ENCODE peak calls at places on chromosomes 16 and 17, in nine cellular contexts. G is cardiac fibroblast, Q is colonic mucosa, L is prostate gland, Z is neural progenitor cell, X is PC-3, N is MM.1S, I is uterus, B is psoas muscle. S is an unnamed sample.

GRCh38 chr16:76639685-76640289 is 362.6 kb downstream of the CNTNAP4 start:
- DNase-seq in G (peak), Q (peak), L (no peak), Z (peak), X (peak), N (no peak), I (no peak), B (no peak), S (no peak)

GRCh38 chr16:84667600-84668309 is 19.4 kb downstream of the KLHL36 start:
- DNase-seq in G (no peak), Q (no peak), L (no peak), Z (no peak), X (no peak), N (no peak), I (no peak), B (no peak), S (no peak)

GRCh38 chr16:60945225-60945624 is 1091.0 kb downstream of the CDH8 start:
- DNase-seq in G (no peak), Q (no peak), L (no peak), Z (peak), X (peak), N (peak), I (no peak), B (no peak), S (no peak)

GRCh38 chr16:31352344-31353115 is 2.4 kb upstream of the ITGAX start:
- DNase-seq in G (no peak), Q (no peak), L (no peak), Z (no peak), X (no peak), N (no peak), I (no peak), B (no peak), S (peak)

GRCh38 chr16:28984619-28985135 is at the start of gene LAT:
- DNase-seq in G (no peak), Q (peak), L (no peak), Z (no peak), X (no peak), N (peak), I (no peak), B (peak), S (no peak)

GRCh38 chr16:84827131-84827574 is 7.4 kb downstream of the CRISPLD2 start:
- DNase-seq in G (peak), Q (no peak), L (no peak), Z (no peak), X (no peak), N (no peak), I (peak), B (no peak), S (no peak)

GRCh38 chr17:40038882-40039513 is 15.2 kb downstream of the MED24 start:
- DNase-seq in G (peak), Q (no peak), L (peak), Z (peak), X (peak), N (no peak), I (peak), B (peak), S (peak)

GRCh38 chr16:72856797-72857196 is 191.1 kb downstream of the ZFHX3 start:
- DNase-seq in G (peak), Q (no peak), L (no peak), Z (peak), X (peak), N (no peak), I (no peak), B (no peak), S (peak)

GRCh38 chr16:78740269-78740668 is 640.8 kb downstream of the WWOX start:
- DNase-seq in G (no peak), Q (no peak), L (no peak), Z (no peak), X (no peak), N (no peak), I (no peak), B (no peak), S (no peak)

GRCh38 chr16:83458612-83459011 is 349.2 kb upstream of the HSBP1 start:
- DNase-seq in G (peak), Q (no peak), L (no peak), Z (no peak), X (no peak), N (peak), I (no peak), B (no peak), S (peak)

GRCh38 chr16:50879873-50880695 is 138.2 kb downstream of the CYLD start:
- DNase-seq in G (no peak), Q (no peak), L (no peak), Z (peak), X (no peak), N (no peak), I (no peak), B (no peak), S (no peak)

GRCh38 chr17:77772461-77772897 is 186.0 kb upstream of the TNRC6C start:
- DNase-seq in G (peak), Q (peak), L (no peak), Z (peak), X (peak), N (peak), I (peak), B (peak), S (peak)

GRCh38 chr17:41666336-41666680 is 22.4 kb upstream of the EIF1 start:
- DNase-seq in G (peak), Q (peak), L (no peak), Z (peak), X (peak), N (peak), I (no peak), B (peak), S (peak)

GRCh38 chr16:70665113-70665694 is 18.8 kb downstream of the IL34 start:
- DNase-seq in G (no peak), Q (no peak), L (no peak), Z (no peak), X (no peak), N (no peak), I (peak), B (no peak), S (no peak)

GRCh38 chr16:55569025-55569424 is 2.5 kb downstream of the CAPNS2 start:
- DNase-seq in G (peak), Q (no peak), L (no peak), Z (no peak), X (no peak), N (no peak), I (no peak), B (no peak), S (no peak)

GRCh38 chr16:61042736-61043135 is 993.5 kb downstream of the CDH8 start:
- DNase-seq in G (peak), Q (no peak), L (no peak), Z (peak), X (no peak), N (peak), I (no peak), B (no peak), S (no peak)

GRCh38 chr17:46736100-46736499 is 82.4 kb downstream of the WNT3 start:
- DNase-seq in G (no peak), Q (no peak), L (no peak), Z (no peak), X (no peak), N (no peak), I (no peak), B (no peak), S (no peak)

GRCh38 chr16:65538945-65539344 is 417.1 kb upstream of the CDH11 start:
- DNase-seq in G (peak), Q (no peak), L (no peak), Z (no peak), X (peak), N (no peak), I (no peak), B (no peak), S (no peak)

GRCh38 chr16:13453325-13453724 is 466.6 kb upstream of the ERCC4 start:
- DNase-seq in G (no peak), Q (no peak), L (no peak), Z (no peak), X (no peak), N (no peak), I (no peak), B (no peak), S (no peak)

GRCh38 chr16:13448346-13448745 is 471.6 kb upstream of the ERCC4 start:
- DNase-seq in G (no peak), Q (no peak), L (no peak), Z (no peak), X (no peak), N (no peak), I (no peak), B (no peak), S (no peak)

GRCh38 chr16:13453938-13454553 is 465.9 kb upstream of the ERCC4 start:
- DNase-seq in G (peak), Q (peak), L (peak), Z (peak), X (peak), N (peak), I (no peak), B (no peak), S (peak)
- TF ChIP-seq CTCF in G (no peak), Q (peak), L (peak), Z (peak), X (peak), N (peak), I (no peak), B (peak), S (peak)

GRCh38 chr17:28689011-28689410 is 22.7 kb downstream of the PROCA1 start:
- DNase-seq in G (no peak), Q (no peak), L (no peak), Z (no peak), X (no peak), N (no peak), I (no peak), B (no peak), S (no peak)

GRCh38 chr17:28688481-28688880 is 23.2 kb downstream of the PROCA1 start:
- DNase-seq in G (no peak), Q (no peak), L (no peak), Z (no peak), X (no peak), N (no peak), I (no peak), B (no peak), S (no peak)

GRCh38 chr17:28685366-28685765 is 23.4 kb downstream of the SUPT6H start:
- DNase-seq in G (no peak), Q (no peak), L (no peak), Z (no peak), X (no peak), N (no peak), I (no peak), B (no peak), S (no peak)

GRCh38 chr17:28684963-28685362 is 23.0 kb downstream of the SUPT6H start:
- DNase-seq in G (peak), Q (peak), L (peak), Z (no peak), X (peak), N (no peak), I (no peak), B (no peak), S (no peak)

GRCh38 chr17:28686296-28686695 is 24.3 kb downstream of the SUPT6H start:
- DNase-seq in G (no peak), Q (no peak), L (no peak), Z (no peak), X (no peak), N (no peak), I (no peak), B (no peak), S (no peak)
- TF ChIP-seq CTCF in G (no peak), Q (no peak), L (no peak), Z (no peak), X (no peak), N (no peak), I (no peak), B (no peak), S (no peak)

DNA sequence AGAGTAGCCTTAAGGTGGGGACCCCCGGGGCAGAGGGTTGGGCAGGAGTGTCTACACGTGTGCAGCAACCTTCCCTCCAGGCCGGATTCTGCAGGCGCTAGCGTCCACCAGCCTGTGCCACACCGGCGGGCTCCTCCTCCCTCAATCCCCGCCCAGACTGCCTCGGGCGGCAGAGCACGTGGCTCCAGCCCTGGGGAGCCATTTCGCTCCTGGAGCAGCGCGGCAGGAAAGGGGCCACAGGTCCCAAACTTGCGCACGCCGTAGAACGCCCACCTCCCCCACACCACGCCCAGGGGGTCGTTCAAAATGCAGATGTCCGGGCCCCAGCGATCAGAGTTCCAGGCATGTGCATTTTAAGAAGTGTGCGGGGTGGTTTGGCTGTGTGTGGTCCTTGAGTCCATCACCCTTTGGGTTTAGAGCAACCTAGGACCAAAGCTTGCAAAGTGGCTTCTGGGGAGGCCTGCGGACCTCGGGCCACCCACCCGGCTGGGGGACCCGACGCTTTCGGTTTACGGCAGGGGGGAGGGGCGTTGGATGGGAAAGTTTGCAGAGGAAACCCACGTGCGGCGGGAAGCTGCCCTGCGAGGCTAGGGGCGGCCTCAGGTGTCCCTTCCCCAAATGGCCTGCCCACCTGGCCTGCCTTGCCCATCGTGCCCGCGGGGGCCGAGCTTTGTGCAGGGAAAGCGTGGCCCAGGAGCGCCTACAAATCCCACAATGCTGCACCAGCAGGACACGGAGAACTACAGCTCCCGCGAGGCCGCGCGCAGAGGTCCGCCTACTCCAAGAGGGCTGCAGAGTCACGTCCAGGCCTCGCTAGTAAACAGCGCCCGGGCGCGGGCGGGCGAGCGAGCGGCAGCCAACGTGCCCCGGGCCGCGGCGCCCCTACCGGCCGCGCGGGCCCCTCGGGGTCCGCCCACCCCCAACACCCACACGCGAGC is 1.4 kb downstream of the TFAP4 start:
- DNase-seq in G (peak), Q (peak), L (peak), Z (peak), X (peak), N (peak), I (peak), B (peak), S (peak)
- TF ChIP-seq CTCF in G (no peak), Q (no peak), L (peak), Z (peak), X (no peak), N (no peak), I (no peak), B (no peak), S (no peak)

GRCh38 chr16:533391-534088 is 6.0 kb downstream of the CAPN15 start:
- DNase-seq in G (no peak), Q (peak), L (no peak), Z (peak), X (no peak), N (no peak), I (no peak), B (no peak), S (no peak)
- TF ChIP-seq CTCF in G (no peak), Q (no peak), L (no peak), Z (no peak), X (no peak), N (no peak), I (no peak), B (no peak), S (no peak)

DNA sequence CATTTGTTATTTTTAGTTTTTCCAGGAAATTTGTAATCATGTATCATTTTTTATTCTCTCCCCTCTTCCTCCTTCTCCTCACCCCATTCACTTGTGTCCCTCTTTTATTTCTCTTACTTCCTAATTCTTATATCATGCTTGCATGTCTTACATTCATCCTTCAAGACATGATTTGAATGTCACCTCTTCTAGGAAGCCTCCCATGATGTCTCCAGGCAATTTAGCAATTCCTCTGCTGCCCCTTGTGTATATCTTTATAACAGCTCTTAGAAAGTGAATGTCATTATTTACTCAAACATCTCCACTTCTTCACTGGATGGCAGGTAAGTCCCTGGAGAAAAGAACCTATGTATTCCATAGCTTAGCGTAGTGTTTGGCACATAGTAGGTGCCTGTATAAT is 7.8 kb downstream of the HNF1B start:
- DNase-seq in G (peak), Q (no peak), L (no peak), Z (no peak), X (peak), N (no peak), I (no peak), B (no peak), S (no peak)
- TF ChIP-seq CTCF in G (no peak), Q (no peak), L (no peak), Z (no peak), X (peak), N (peak), I (no peak), B (no peak), S (no peak)

DNA sequence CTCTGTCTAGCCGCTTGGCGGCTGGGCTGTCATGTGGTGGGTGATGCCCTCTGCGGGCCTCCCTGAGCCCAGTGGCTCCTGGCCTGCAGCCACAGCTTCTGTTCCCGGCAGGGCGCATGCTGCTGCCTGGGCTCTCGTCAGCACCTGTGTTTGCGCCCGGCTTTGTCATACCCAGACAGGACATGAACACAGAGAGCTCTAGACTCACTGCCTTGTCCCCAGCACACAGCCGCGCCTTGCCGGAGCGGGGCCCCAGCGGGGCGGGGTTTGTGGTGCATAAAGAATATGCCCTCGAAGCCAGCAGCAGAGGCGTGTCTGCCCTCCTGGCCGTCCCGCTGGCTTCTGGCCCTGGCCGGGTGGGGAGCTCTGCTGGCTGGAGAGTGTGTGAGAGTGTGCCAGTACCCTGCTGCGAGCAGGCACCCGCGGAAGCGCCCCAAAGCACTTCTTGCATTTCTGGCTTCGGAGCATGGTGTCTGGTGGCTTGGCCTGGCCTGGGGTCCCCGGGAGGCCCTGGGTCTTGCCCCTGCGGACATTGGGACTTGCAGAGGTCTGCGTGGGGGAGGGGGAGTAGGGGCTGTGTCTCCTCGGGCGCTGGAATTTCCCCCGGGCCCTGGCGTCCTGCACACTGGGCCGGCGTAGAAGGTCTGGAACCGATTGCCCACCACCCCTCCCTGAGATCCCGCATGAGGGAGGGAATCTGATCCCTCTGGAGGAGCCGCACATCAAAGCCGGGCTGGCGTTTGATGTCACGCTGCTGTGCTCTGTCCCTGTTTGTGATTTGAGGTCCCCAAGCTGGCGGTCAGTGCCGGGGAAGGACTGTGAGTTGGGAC is 14.5 kb downstream of the ASPSCR1 start:
- DNase-seq in G (peak), Q (peak), L (peak), Z (peak), X (peak), N (no peak), I (no peak), B (peak), S (no peak)
- TF ChIP-seq CTCF in G (no peak), Q (no peak), L (peak), Z (no peak), X (no peak), N (no peak), I (no peak), B (no peak), S (no peak)